ENCODE peak calls at places on chromosome 18, in ten cellular contexts. O, U, S, A, H, T, K, J, L and B are unnamed samples.

GRCh38 chr18:48675330-48675761 is 136.5 kb downstream of the CTIF start:
- DNase-seq in O (peak), U (peak), S (peak), A (peak), H (peak), T (peak), K (peak), J (peak), L (peak), B (peak)

GRCh38 chr18:50973367-50974126 is 5.7 kb downstream of the ELAC1 start:
- DNase-seq in O (peak), U (peak), S (no peak), A (no peak), H (no peak), T (no peak), K (no peak), J (no peak), L (peak), B (peak)

GRCh38 chr18:7452331-7452730 is 114.8 kb upstream of the PTPRM start:
- DNase-seq in O (peak), U (peak), S (no peak), A (peak), H (no peak), T (peak), K (peak), J (no peak), L (peak), B (peak)

GRCh38 chr18:56851774-56852173 is 200.6 kb downstream of the WDR7 start:
- DNase-seq in O (no peak), U (no peak), S (no peak), A (no peak), H (no peak), T (peak), K (no peak), J (no peak), L (no peak), B (no peak)

GRCh38 chr18:11944786-11945185 is 36.5 kb upstream of the IMPA2 start:
- DNase-seq in O (no peak), U (no peak), S (no peak), A (no peak), H (no peak), T (no peak), K (no peak), J (no peak), L (no peak), B (no peak)

GRCh38 chr18:77899972-77900754 is 650.5 kb downstream of the GALR1 start:
- DNase-seq in O (no peak), U (peak), S (no peak), A (peak), H (peak), T (no peak), K (peak), J (peak), L (peak), B (no peak)

GRCh38 chr18:24725644-24726043 is 265.2 kb downstream of the HRH4 start:
- DNase-seq in O (no peak), U (no peak), S (no peak), A (no peak), H (no peak), T (no peak), K (no peak), J (no peak), L (no peak), B (no peak)

GRCh38 chr18:58806826-58807714 is 57.6 kb upstream of the ZNF532 start:
- DNase-seq in O (no peak), U (no peak), S (no peak), A (no peak), H (no peak), T (no peak), K (no peak), J (no peak), L (no peak), B (no peak)

GRCh38 chr18:34222396-34223163 is 2.1 kb downstream of the NOL4 start:
- DNase-seq in O (no peak), U (no peak), S (peak), A (peak), H (no peak), T (no peak), K (peak), J (peak), L (peak), B (no peak)

GRCh38 chr18:68041327-68041726 is 524.8 kb upstream of the DSEL start:
- DNase-seq in O (peak), U (no peak), S (no peak), A (no peak), H (no peak), T (peak), K (no peak), J (no peak), L (no peak), B (no peak)

GRCh38 chr18:48841381-48842258 is 109.1 kb downstream of the SMAD7 start:
- DNase-seq in O (peak), U (no peak), S (peak), A (no peak), H (no peak), T (no peak), K (peak), J (no peak), L (peak), B (no peak)

GRCh38 chr18:72114801-72115594 is 429.1 kb downstream of the CBLN2 start:
- DNase-seq in O (no peak), U (no peak), S (no peak), A (no peak), H (no peak), T (no peak), K (no peak), J (no peak), L (no peak), B (no peak)

GRCh38 chr18:63182861-63183260 is 136.7 kb downstream of the BCL2 start:
- DNase-seq in O (no peak), U (no peak), S (no peak), A (no peak), H (no peak), T (no peak), K (no peak), J (no peak), L (no peak), B (no peak)

GRCh38 chr18:5964596-5964995 is 69.3 kb upstream of the TMEM200C start:
- DNase-seq in O (no peak), U (no peak), S (no peak), A (no peak), H (no peak), T (no peak), K (no peak), J (no peak), L (no peak), B (no peak)

GRCh38 chr18:41532344-41533086 is 422.5 kb upstream of the PIK3C3 start:
- DNase-seq in O (no peak), U (no peak), S (no peak), A (peak), H (no peak), T (peak), K (no peak), J (no peak), L (no peak), B (no peak)

GRCh38 chr18:54209471-54210180 is 14.8 kb downstream of the MBD2 start:
- DNase-seq in O (peak), U (no peak), S (no peak), A (no peak), H (no peak), T (no peak), K (no peak), J (no peak), L (peak), B (no peak)

GRCh38 chr18:56962322-56962721 is 184.6 kb upstream of the BOD1L2 start:
- DNase-seq in O (no peak), U (no peak), S (no peak), A (no peak), H (no peak), T (no peak), K (no peak), J (peak), L (no peak), B (no peak)

GRCh38 chr18:55488473-55488872 is 99.5 kb downstream of the TCF4 start:
- DNase-seq in O (no peak), U (no peak), S (no peak), A (peak), H (no peak), T (peak), K (no peak), J (no peak), L (no peak), B (no peak)

GRCh38 chr18:51110073-51110797 is 80.2 kb downstream of the SMAD4 start:
- DNase-seq in O (peak), U (peak), S (peak), A (peak), H (peak), T (peak), K (peak), J (peak), L (peak), B (peak)

GRCh38 chr18:44742126-44742525 is 61.4 kb downstream of the SETBP1 start:
- DNase-seq in O (no peak), U (no peak), S (no peak), A (no peak), H (no peak), T (no peak), K (no peak), J (no peak), L (no peak), B (no peak)